ENCODE peak calls at places on chromosomes 2 and 18, in nine cellular contexts. O is stimulated activated CD4-positive, alpha-beta T cell treated with anti-CD3 and anti-CD28 coated beads, Interleukin-2, amount 100 ng/mL, for 48 hours; Z is progenitor cell of endocrine pancreas; I is NCI-H1092 treated with DMSO at 0.1 percent for 48 hours; N is CD4-positive, alpha-beta T cell; H is NCI-H345; P is GM04504; D is activated naive CD8-positive, alpha-beta T cell treated with anti-CD3 and anti-CD28 coated beads, Interleukin-2, amount 50 U/mL, for 24 hours; S is T-cell. L is an unnamed sample.

GRCh38 chr2:24972315-24972958 is 682 bp upstream of the DNAJC27 start:
- DNase-seq in Z (no peak), P (no peak), N (peak), D (peak), O (peak), H (peak), S (peak), I (peak), L (peak)

GRCh38 chr2:143934913-143935310 is 585.0 kb downstream of the ZEB2 start:
- DNase-seq in I (no peak), Z (no peak), N (no peak), S (no peak), P (no peak), D (no peak), O (no peak), H (no peak), L (no peak)

GRCh38 chr2:167059173-167059572 is 170.9 kb downstream of the XIRP2 start:
- DNase-seq in D (no peak), S (no peak), I (no peak), P (no peak), O (no peak), Z (no peak), N (no peak), H (no peak), L (no peak)

GRCh38 chr2:65431417-65432226 is 777 bp downstream of the SPRED2 start:
- DNase-seq in N (no peak), S (peak), Z (peak), O (peak), H (peak), D (peak), I (peak), P (no peak), L (no peak)

GRCh38 chr18:60892441-60892840 is 440.8 kb upstream of the CDH20 start:
- DNase-seq in I (no peak), P (no peak), O (no peak), H (no peak), Z (no peak), D (no peak), N (no peak), S (no peak), L (peak)

GRCh38 chr2:101395545-101396351 is 8.4 kb upstream of the CREG2 start:
- DNase-seq in D (no peak), I (no peak), Z (no peak), N (no peak), S (no peak), H (no peak), O (no peak), P (no peak), L (no peak)

GRCh38 chr2:149049142-149049541 is 10.6 kb downstream of the LYPD6B start:
- DNase-seq in D (no peak), N (no peak), H (no peak), O (no peak), Z (no peak), P (no peak), S (no peak), I (no peak), L (no peak)

GRCh38 chr2:174585111-174585510 is 12.5 kb downstream of the WIPF1 start:
- DNase-seq in S (no peak), H (peak), Z (no peak), I (peak), D (no peak), O (no peak), P (no peak), N (no peak), L (no peak)

GRCh38 chr18:23231340-23232021 is 96.2 kb downstream of the CABLES1 start:
- DNase-seq in I (no peak), O (peak), Z (no peak), S (peak), H (no peak), D (peak), N (peak), P (peak), L (peak)